ENCODE peak calls at places on chromosomes 3 and 15, in ten cellular contexts. L, K, R, G, X, A, U, C, P and E are unnamed samples.

GRCh38 chr3:148750296-148750695 is 52.6 kb downstream of the AGTR1 start:
- DNase-seq in L (no peak), K (no peak), R (no peak), G (no peak), X (no peak), A (no peak), U (no peak), C (no peak), P (no peak), E (no peak)

GRCh38 chr15:85047271-85047948 is 65.8 kb downstream of the PDE8A start:
- DNase-seq in L (no peak), K (peak), R (peak), G (no peak), X (no peak), A (peak), U (peak), C (no peak), P (no peak), E (no peak)

GRCh38 chr3:36707623-36708409 is 56.5 kb downstream of the DCLK3 start:
- DNase-seq in L (no peak), K (no peak), R (peak), G (no peak), X (no peak), A (no peak), U (no peak), C (no peak), P (no peak), E (no peak)

GRCh38 chr15:89845305-89845893 is 30.7 kb upstream of the ANPEP start:
- DNase-seq in L (no peak), K (no peak), R (peak), G (no peak), X (no peak), A (no peak), U (peak), C (no peak), P (no peak), E (no peak)

GRCh38 chr3:191362524-191363090 is 32.3 kb upstream of the UTS2B start:
- DNase-seq in L (no peak), K (no peak), R (no peak), G (no peak), X (no peak), A (no peak), U (no peak), C (no peak), P (no peak), E (no peak)

GRCh38 chr3:151468284-151468917 is 7.5 kb upstream of the IGSF10 start:
- DNase-seq in L (no peak), K (peak), R (peak), G (no peak), X (peak), A (no peak), U (peak), C (peak), P (no peak), E (peak)

GRCh38 chr3:8239718-8240698 is 261.6 kb upstream of the LMCD1 start:
- DNase-seq in L (no peak), K (peak), R (peak), G (no peak), X (peak), A (no peak), U (no peak), C (no peak), P (no peak), E (peak)

GRCh38 chr3:156728267-156728985 is 54.0 kb downstream of the TIPARP start:
- DNase-seq in L (no peak), K (no peak), R (peak), G (no peak), X (no peak), A (no peak), U (no peak), C (no peak), P (no peak), E (no peak)

GRCh38 chr3:138124689-138125420 is 7.3 kb downstream of the A4GNT start:
- DNase-seq in L (no peak), K (no peak), R (peak), G (no peak), X (no peak), A (no peak), U (no peak), C (no peak), P (no peak), E (no peak)

GRCh38 chr3:49930922-49931321 is 1.3 kb upstream of the MON1A start:
- DNase-seq in L (no peak), K (no peak), R (no peak), G (no peak), X (no peak), A (peak), U (no peak), C (no peak), P (no peak), E (peak)

GRCh38 chr3:78644847-78645246 is 1123.0 kb downstream of the ROBO1 start:
- DNase-seq in L (no peak), K (no peak), R (no peak), G (no peak), X (no peak), A (no peak), U (no peak), C (no peak), P (no peak), E (no peak)

GRCh38 chr3:149667576-149667975 is 9.8 kb upstream of the WWTR1 start:
- DNase-seq in L (no peak), K (no peak), R (no peak), G (no peak), X (no peak), A (no peak), U (no peak), C (no peak), P (no peak), E (no peak)

GRCh38 chr3:49132437-49133225 is at the start of gene LAMB2:
- DNase-seq in L (no peak), K (peak), R (peak), G (peak), X (peak), A (peak), U (peak), C (peak), P (no peak), E (peak)

GRCh38 chr3:183161552-183162345 is 785 bp downstream of the LAMP3 start:
- DNase-seq in L (no peak), K (no peak), R (no peak), G (no peak), X (no peak), A (no peak), U (peak), C (no peak), P (peak), E (no peak)

GRCh38 chr15:74612677-74613076 is 3.0 kb upstream of the CLK3 start:
- DNase-seq in L (no peak), K (no peak), R (no peak), G (no peak), X (no peak), A (no peak), U (no peak), C (no peak), P (no peak), E (no peak)

GRCh38 chr3:22988566-22988965 is 214.6 kb upstream of the UBE2E2 start:
- DNase-seq in L (no peak), K (no peak), R (no peak), G (no peak), X (no peak), A (no peak), U (no peak), C (no peak), P (no peak), E (peak)

GRCh38 chr3:126468028-126468891 is 7.4 kb downstream of the ZXDC start:
- DNase-seq in L (no peak), K (no peak), R (peak), G (no peak), X (no peak), A (peak), U (peak), C (no peak), P (no peak), E (no peak)

GRCh38 chr3:51940648-51941421 is 869 bp downstream of the RRP9 start:
- DNase-seq in L (no peak), K (no peak), R (no peak), G (no peak), X (no peak), A (no peak), U (peak), C (no peak), P (no peak), E (no peak)

GRCh38 chr15:69987492-69988482 is 109.9 kb downstream of the TLE3 start:
- DNase-seq in L (no peak), K (no peak), R (no peak), G (no peak), X (no peak), A (no peak), U (peak), C (no peak), P (no peak), E (no peak)

GRCh38 chr3:67142432-67142831 is 144.3 kb downstream of the KBTBD8 start:
- DNase-seq in L (no peak), K (no peak), R (no peak), G (no peak), X (no peak), A (no peak), U (no peak), C (no peak), P (no peak), E (no peak)

GRCh38 chr3:177835008-177835407 is 637.7 kb upstream of the TBL1XR1 start:
- DNase-seq in L (no peak), K (no peak), R (peak), G (no peak), X (no peak), A (no peak), U (no peak), C (no peak), P (no peak), E (no peak)

GRCh38 chr15:43239732-43240491 is 19.1 kb upstream of the EPB42 start:
- DNase-seq in L (no peak), K (no peak), R (no peak), G (no peak), X (no peak), A (no peak), U (no peak), C (no peak), P (no peak), E (no peak)

GRCh38 chr3:139281096-139281495 is 62.7 kb upstream of the MRPS22 start:
- DNase-seq in L (no peak), K (no peak), R (no peak), G (no peak), X (no peak), A (no peak), U (no peak), C (no peak), P (no peak), E (no peak)

GRCh38 chr15:35038655-35039534 is 46.2 kb downstream of the NANOGP8 start:
- DNase-seq in L (no peak), K (no peak), R (peak), G (no peak), X (no peak), A (no peak), U (no peak), C (no peak), P (no peak), E (no peak)

GRCh38 chr3:38153986-38154608 is 11.2 kb upstream of the OXSR1 start:
- DNase-seq in L (no peak), K (no peak), R (peak), G (no peak), X (no peak), A (no peak), U (no peak), C (no peak), P (no peak), E (no peak)

GRCh38 chr3:100042577-100042981 is 71.7 kb downstream of the FILIP1L start:
- DNase-seq in L (no peak), K (no peak), R (peak), G (no peak), X (no peak), A (no peak), U (no peak), C (no peak), P (no peak), E (no peak)

GRCh38 chr15:58179741-58180381 is 41.7 kb downstream of the AQP9 start:
- DNase-seq in L (no peak), K (no peak), R (peak), G (no peak), X (no peak), A (no peak), U (no peak), C (no peak), P (no peak), E (no peak)

GRCh38 chr3:52259448-52259847 is 13.9 kb downstream of the PPM1M start:
- DNase-seq in L (no peak), K (no peak), R (no peak), G (no peak), X (no peak), A (no peak), U (no peak), C (no peak), P (no peak), E (no peak)

GRCh38 chr3:14505001-14505802 is 34.9 kb downstream of the GRIP2 start:
- DNase-seq in L (no peak), K (no peak), R (no peak), G (no peak), X (no peak), A (no peak), U (no peak), C (no peak), P (no peak), E (no peak)

GRCh38 chr3:99602183-99602582 is 36.2 kb upstream of the COL8A1 start:
- DNase-seq in L (no peak), K (no peak), R (no peak), G (no peak), X (no peak), A (no peak), U (no peak), C (no peak), P (no peak), E (no peak)

GRCh38 chr15:63792584-63792983 is 41.2 kb downstream of the HERC1 start:
- DNase-seq in L (no peak), K (no peak), R (no peak), G (no peak), X (no peak), A (no peak), U (no peak), C (no peak), P (no peak), E (no peak)

GRCh38 chr3:47000198-47000815 is 20.8 kb downstream of the NBEAL2 start:
- DNase-seq in L (no peak), K (no peak), R (peak), G (no peak), X (no peak), A (no peak), U (no peak), C (no peak), P (no peak), E (no peak)

GRCh38 chr3:98745718-98746117 is 17.4 kb upstream of the ST3GAL6 start:
- DNase-seq in L (no peak), K (no peak), R (no peak), G (no peak), X (no peak), A (no peak), U (no peak), C (no peak), P (no peak), E (no peak)

GRCh38 chr3:12159227-12159601 is 502 bp upstream of the TIMP4 start:
- DNase-seq in L (no peak), K (no peak), R (no peak), G (no peak), X (no peak), A (no peak), U (no peak), C (no peak), P (no peak), E (no peak)

GRCh38 chr3:133487920-133488540 is 85.5 kb upstream of the CDV3 start:
- DNase-seq in L (no peak), K (no peak), R (peak), G (no peak), X (peak), A (no peak), U (peak), C (no peak), P (no peak), E (peak)

GRCh38 chr15:100759116-100759515 is 120.5 kb upstream of the ALDH1A3 start:
- DNase-seq in L (no peak), K (no peak), R (peak), G (no peak), X (no peak), A (no peak), U (no peak), C (no peak), P (no peak), E (no peak)

GRCh38 chr3:65033577-65033976 is 345.8 kb upstream of the ADAMTS9 start:
- DNase-seq in L (no peak), K (no peak), R (no peak), G (no peak), X (no peak), A (no peak), U (no peak), C (no peak), P (no peak), E (no peak)

GRCh38 chr3:5235655-5236054 is 48.1 kb downstream of the EDEM1 start:
- DNase-seq in L (no peak), K (no peak), R (no peak), G (no peak), X (no peak), A (no peak), U (no peak), C (no peak), P (no peak), E (no peak)

GRCh38 chr3:5231067-5231466 is 43.6 kb downstream of the EDEM1 start:
- DNase-seq in L (no peak), K (no peak), R (no peak), G (no peak), X (no peak), A (no peak), U (no peak), C (no peak), P (no peak), E (no peak)

GRCh38 chr3:5231536-5231935 is 44.0 kb downstream of the EDEM1 start:
- DNase-seq in L (no peak), K (no peak), R (no peak), G (no peak), X (no peak), A (no peak), U (no peak), C (no peak), P (no peak), E (no peak)

GRCh38 chr3:5233026-5233425 is 45.5 kb downstream of the EDEM1 start:
- DNase-seq in L (no peak), K (no peak), R (no peak), G (no peak), X (no peak), A (no peak), U (no peak), C (no peak), P (no peak), E (no peak)

DNA sequence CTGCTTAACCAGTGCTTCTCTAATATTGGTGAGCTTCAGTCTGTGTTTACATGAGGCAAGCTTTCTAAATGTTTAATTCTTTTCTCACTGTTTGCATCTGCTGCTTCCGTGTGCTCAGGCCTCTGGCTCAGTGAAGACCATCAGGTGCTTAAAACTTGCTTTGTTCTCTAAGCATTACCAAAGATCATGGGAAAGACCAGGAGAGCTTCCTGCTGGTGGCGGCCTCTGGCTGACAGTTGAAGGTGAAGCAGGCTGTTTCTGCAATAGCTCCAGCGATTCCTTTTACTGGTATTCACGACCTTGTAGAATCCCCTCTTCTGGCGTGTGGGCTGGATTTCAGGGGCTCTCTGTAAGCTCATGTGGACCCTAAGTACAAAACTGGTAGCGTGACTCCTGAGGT is 45.1 kb downstream of the EDEM1 start:
- DNase-seq in L (no peak), K (no peak), R (no peak), G (no peak), X (no peak), A (no peak), U (no peak), C (no peak), P (no peak), E (no peak)
- TF ChIP-seq CTCF in L (no peak), K (no peak), R (no peak), G (no peak), X (no peak), A (no peak), U (no peak), C (no peak), P (no peak), E (no peak)

DNA sequence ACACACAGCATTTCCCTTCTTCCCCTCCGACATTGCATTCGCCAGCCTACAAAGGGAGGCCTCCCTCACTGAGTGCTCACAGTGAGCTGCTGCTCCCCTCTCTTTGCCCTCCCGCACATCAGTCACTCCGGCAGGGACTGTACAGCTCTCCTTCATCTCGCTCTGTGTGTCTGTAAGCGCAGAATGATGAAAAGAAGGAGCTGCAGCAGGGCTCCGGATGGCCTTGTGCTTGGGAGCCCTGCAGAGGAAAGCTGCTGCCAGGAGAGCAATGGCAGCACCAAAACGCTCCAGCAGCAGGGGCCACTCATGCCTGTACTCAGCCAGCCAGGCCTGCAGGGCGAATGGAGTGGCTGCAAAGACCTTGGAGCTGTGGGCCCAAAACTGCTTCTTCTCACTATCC is 107.0 kb upstream of the NSMCE3 start:
- DNase-seq in L (no peak), K (no peak), R (no peak), G (no peak), X (no peak), A (no peak), U (no peak), C (no peak), P (no peak), E (no peak)
- H3K4me3 ChIP-seq in L (no peak), K (no peak), R (no peak), G (no peak), X (no peak), A (no peak), U (no peak), C (no peak), P (no peak), E (no peak)

GRCh38 chr15:56732135-56732880 is 1.0 kb downstream of the ZNF280D start:
- DNase-seq in L (no peak), K (no peak), R (peak), G (no peak), X (no peak), A (peak), U (peak), C (no peak), P (no peak), E (peak)
- TF ChIP-seq POLR2A in L (no peak), K (no peak), R (no peak), G (no peak), X (no peak), A (no peak), U (no peak), C (no peak), P (no peak), E (no peak)

GRCh38 chr15:66033143-66033542 is 163.9 kb downstream of the RAB11A start:
- DNase-seq in L (no peak), K (no peak), R (no peak), G (no peak), X (no peak), A (no peak), U (no peak), C (no peak), P (no peak), E (no peak)
- TF ChIP-seq CTCF in L (no peak), K (no peak), R (no peak), G (no peak), X (no peak), A (no peak), U (no peak), C (no peak), P (no peak), E (no peak)

DNA sequence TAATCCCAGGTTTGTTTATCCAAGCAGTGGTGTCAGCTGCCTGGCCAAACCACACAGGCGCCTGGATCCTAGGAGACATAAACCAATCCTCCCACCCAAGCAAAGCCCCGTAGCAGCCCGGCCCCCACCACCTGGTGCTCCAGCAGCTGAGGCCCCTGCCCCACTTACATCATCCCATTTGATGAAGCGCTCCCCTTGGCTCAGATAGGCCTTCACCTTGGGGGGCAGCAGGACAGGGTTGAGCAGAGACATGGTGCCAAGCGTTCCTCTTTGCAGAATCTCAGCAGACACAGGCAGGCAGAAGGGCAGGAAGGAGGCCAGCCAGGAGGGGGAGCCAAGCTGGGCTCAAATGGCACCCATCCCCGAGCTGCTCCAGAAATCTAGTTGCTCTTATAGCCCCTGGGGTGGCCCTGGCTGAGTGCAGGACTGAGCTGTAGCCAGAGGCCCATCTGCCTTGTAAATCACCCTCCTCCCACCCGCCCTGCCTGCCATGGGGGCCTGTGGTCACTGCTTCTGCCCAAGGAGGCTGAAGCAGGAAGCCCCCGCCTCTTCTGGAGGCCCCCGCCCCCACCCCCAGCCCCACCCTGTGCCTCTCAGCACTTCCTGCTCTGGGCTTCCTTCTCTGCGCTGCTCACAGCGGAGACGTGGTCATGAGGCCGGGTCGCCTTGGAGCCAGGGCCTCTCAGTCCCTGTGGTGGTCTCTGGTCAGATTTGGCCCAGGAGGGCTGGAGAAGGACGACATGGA is at the start of gene PLCB2:
- DNase-seq in L (no peak), K (peak), R (no peak), G (no peak), X (no peak), A (peak), U (peak), C (no peak), P (peak), E (peak)
- H3K4me3 ChIP-seq in L (peak), K (peak), R (no peak), G (peak), X (no peak), A (no peak), U (peak), C (peak), P (peak), E (no peak)